ENCODE peak calls at places on chromosome 16, in six cellular contexts. One of them, this sample, is unnamed.

GRCh38 chr16:73166394-73166971 is 118.6 kb upstream of the ZFHX3 start:
- DNase-seq in adrenal gland: no peak
- DNase-seq in ovary: no peak
- DNase-seq in foreskin fibroblast: no peak
- DNase-seq in fibroblast of the aortic adventitia: peak
- DNase-seq in spleen: no peak
- DNase-seq in this sample: no peak

GRCh38 chr16:30010817-30011504 is at the start of gene DOC2A:
- DNase-seq in fibroblast of the aortic adventitia: no peak
- DNase-seq in adrenal gland: no peak
- DNase-seq in spleen: peak
- DNase-seq in ovary: no peak
- DNase-seq in foreskin fibroblast: no peak
- DNase-seq in this sample: no peak

GRCh38 chr16:67181346-67181745 is 2.4 kb downstream of the MATCAP1 start:
- DNase-seq in ovary: peak
- DNase-seq in foreskin fibroblast: peak
- DNase-seq in fibroblast of the aortic adventitia: peak
- DNase-seq in adrenal gland: peak
- DNase-seq in spleen: no peak
- DNase-seq in this sample: no peak

GRCh38 chr16:86679490-86679889 is 101.1 kb downstream of the FOXL1 start:
- DNase-seq in foreskin fibroblast: no peak
- DNase-seq in ovary: no peak
- DNase-seq in spleen: no peak
- DNase-seq in adrenal gland: no peak
- DNase-seq in fibroblast of the aortic adventitia: no peak
- DNase-seq in this sample: no peak

GRCh38 chr16:85194528-85195270 is 82.4 kb upstream of the CIBAR2 start:
- DNase-seq in fibroblast of the aortic adventitia: no peak
- DNase-seq in ovary: no peak
- DNase-seq in adrenal gland: no peak
- DNase-seq in foreskin fibroblast: no peak
- DNase-seq in spleen: no peak
- DNase-seq in this sample: no peak

GRCh38 chr16:18833707-18834505 is 32.6 kb upstream of the ARL6IP1 start:
- DNase-seq in adrenal gland: no peak
- DNase-seq in ovary: no peak
- DNase-seq in foreskin fibroblast: no peak
- DNase-seq in fibroblast of the aortic adventitia: no peak
- DNase-seq in spleen: no peak
- DNase-seq in this sample: no peak

GRCh38 chr16:4081577-4082021 is 34.6 kb downstream of the ADCY9 start:
- DNase-seq in ovary: no peak
- DNase-seq in adrenal gland: no peak
- DNase-seq in foreskin fibroblast: no peak
- DNase-seq in fibroblast of the aortic adventitia: peak
- DNase-seq in spleen: no peak
- DNase-seq in this sample: no peak

GRCh38 chr16:12320298-12320706 is 343.8 kb downstream of the SNX29 start:
- DNase-seq in adrenal gland: no peak
- DNase-seq in fibroblast of the aortic adventitia: peak
- DNase-seq in spleen: no peak
- DNase-seq in foreskin fibroblast: peak
- DNase-seq in ovary: no peak
- DNase-seq in this sample: no peak

GRCh38 chr16:70553645-70554044 is 30.0 kb downstream of the SF3B3 start:
- DNase-seq in spleen: no peak
- DNase-seq in foreskin fibroblast: peak
- DNase-seq in ovary: no peak
- DNase-seq in adrenal gland: no peak
- DNase-seq in fibroblast of the aortic adventitia: peak
- DNase-seq in this sample: no peak

GRCh38 chr16:87628940-87629339 is 26.6 kb downstream of the JPH3 start:
- DNase-seq in spleen: no peak
- DNase-seq in foreskin fibroblast: peak
- DNase-seq in ovary: no peak
- DNase-seq in fibroblast of the aortic adventitia: peak
- DNase-seq in adrenal gland: peak
- DNase-seq in this sample: peak

GRCh38 chr16:59060212-59060611 is 326.1 kb upstream of the GOT2 start:
- DNase-seq in adrenal gland: no peak
- DNase-seq in spleen: no peak
- DNase-seq in foreskin fibroblast: peak
- DNase-seq in fibroblast of the aortic adventitia: peak
- DNase-seq in ovary: no peak
- DNase-seq in this sample: no peak

GRCh38 chr16:85192233-85192632 is 80.0 kb upstream of the CIBAR2 start:
- DNase-seq in ovary: no peak
- DNase-seq in spleen: no peak
- DNase-seq in foreskin fibroblast: no peak
- DNase-seq in adrenal gland: no peak
- DNase-seq in fibroblast of the aortic adventitia: no peak
- DNase-seq in this sample: no peak

GRCh38 chr16:81189100-81189664 is 49.3 kb upstream of the BCO1 start:
- DNase-seq in adrenal gland: peak
- DNase-seq in ovary: peak
- DNase-seq in spleen: no peak
- DNase-seq in fibroblast of the aortic adventitia: peak
- DNase-seq in foreskin fibroblast: peak
- DNase-seq in this sample: no peak

GRCh38 chr16:68790130-68790761 is 53.1 kb upstream of the TANGO6 start:
- DNase-seq in foreskin fibroblast: peak
- DNase-seq in fibroblast of the aortic adventitia: peak
- DNase-seq in adrenal gland: no peak
- DNase-seq in ovary: peak
- DNase-seq in spleen: no peak
- DNase-seq in this sample: no peak

GRCh38 chr16:69150146-69150865 is 17.9 kb downstream of the UTP4 start:
- DNase-seq in foreskin fibroblast: peak
- DNase-seq in ovary: peak
- DNase-seq in spleen: no peak
- DNase-seq in fibroblast of the aortic adventitia: peak
- DNase-seq in adrenal gland: peak
- DNase-seq in this sample: peak

GRCh38 chr16:67339453-67339852 is 12.8 kb downstream of the LRRC36 start:
- DNase-seq in fibroblast of the aortic adventitia: peak
- DNase-seq in spleen: no peak
- DNase-seq in ovary: no peak
- DNase-seq in adrenal gland: no peak
- DNase-seq in foreskin fibroblast: peak
- DNase-seq in this sample: peak

GRCh38 chr16:77376358-77376757 is 58.5 kb downstream of the ADAMTS18 start:
- DNase-seq in ovary: no peak
- DNase-seq in foreskin fibroblast: no peak
- DNase-seq in spleen: no peak
- DNase-seq in adrenal gland: no peak
- DNase-seq in fibroblast of the aortic adventitia: no peak
- DNase-seq in this sample: peak

GRCh38 chr16:71855937-71856662 is 10.3 kb downstream of the ATXN1L start:
- DNase-seq in ovary: no peak
- DNase-seq in adrenal gland: no peak
- DNase-seq in spleen: peak
- DNase-seq in foreskin fibroblast: no peak
- DNase-seq in fibroblast of the aortic adventitia: no peak
- DNase-seq in this sample: peak

GRCh38 chr16:10949424-10949970 is 5.1 kb downstream of the CLEC16A start:
- DNase-seq in foreskin fibroblast: no peak
- DNase-seq in fibroblast of the aortic adventitia: peak
- DNase-seq in ovary: no peak
- DNase-seq in spleen: peak
- DNase-seq in adrenal gland: no peak
- DNase-seq in this sample: peak

GRCh38 chr16:31022574-31023251 is 10.6 kb upstream of the STX4 start:
- DNase-seq in ovary: no peak
- DNase-seq in foreskin fibroblast: no peak
- DNase-seq in spleen: no peak
- DNase-seq in adrenal gland: no peak
- DNase-seq in fibroblast of the aortic adventitia: no peak
- DNase-seq in this sample: no peak

GRCh38 chr16:27202923-27203428 is 350 bp upstream of the KDM8 start:
- DNase-seq in adrenal gland: no peak
- DNase-seq in fibroblast of the aortic adventitia: no peak
- DNase-seq in ovary: no peak
- DNase-seq in spleen: peak
- DNase-seq in foreskin fibroblast: no peak
- DNase-seq in this sample: no peak

GRCh38 chr16:27203429-27204231 is at the start of gene KDM8:
- DNase-seq in ovary: peak
- DNase-seq in fibroblast of the aortic adventitia: peak
- DNase-seq in adrenal gland: peak
- DNase-seq in spleen: peak
- DNase-seq in foreskin fibroblast: peak
- DNase-seq in this sample: peak

GRCh38 chr16:27204232-27204915 is 1.0 kb downstream of the KDM8 start:
- DNase-seq in fibroblast of the aortic adventitia: no peak
- DNase-seq in foreskin fibroblast: no peak
- DNase-seq in spleen: peak
- DNase-seq in ovary: no peak
- DNase-seq in adrenal gland: no peak
- DNase-seq in this sample: no peak

GRCh38 chr16:27208081-27208692 is 4.9 kb downstream of the KDM8 start:
- DNase-seq in adrenal gland: no peak
- DNase-seq in foreskin fibroblast: no peak
- DNase-seq in fibroblast of the aortic adventitia: no peak
- DNase-seq in spleen: no peak
- DNase-seq in ovary: no peak
- DNase-seq in this sample: no peak

GRCh38 chr16:27205436-27206065 is 2.2 kb downstream of the KDM8 start:
- DNase-seq in foreskin fibroblast: no peak
- DNase-seq in spleen: peak
- DNase-seq in ovary: no peak
- DNase-seq in adrenal gland: no peak
- DNase-seq in fibroblast of the aortic adventitia: no peak
- DNase-seq in this sample: no peak
- TF ChIP-seq CTCF in foreskin fibroblast: no peak
- TF ChIP-seq CTCF in spleen: no peak
- TF ChIP-seq CTCF in ovary: no peak
- TF ChIP-seq CTCF in adrenal gland: no peak
- TF ChIP-seq CTCF in fibroblast of the aortic adventitia: no peak
- TF ChIP-seq CTCF in this sample: no peak

DNA sequence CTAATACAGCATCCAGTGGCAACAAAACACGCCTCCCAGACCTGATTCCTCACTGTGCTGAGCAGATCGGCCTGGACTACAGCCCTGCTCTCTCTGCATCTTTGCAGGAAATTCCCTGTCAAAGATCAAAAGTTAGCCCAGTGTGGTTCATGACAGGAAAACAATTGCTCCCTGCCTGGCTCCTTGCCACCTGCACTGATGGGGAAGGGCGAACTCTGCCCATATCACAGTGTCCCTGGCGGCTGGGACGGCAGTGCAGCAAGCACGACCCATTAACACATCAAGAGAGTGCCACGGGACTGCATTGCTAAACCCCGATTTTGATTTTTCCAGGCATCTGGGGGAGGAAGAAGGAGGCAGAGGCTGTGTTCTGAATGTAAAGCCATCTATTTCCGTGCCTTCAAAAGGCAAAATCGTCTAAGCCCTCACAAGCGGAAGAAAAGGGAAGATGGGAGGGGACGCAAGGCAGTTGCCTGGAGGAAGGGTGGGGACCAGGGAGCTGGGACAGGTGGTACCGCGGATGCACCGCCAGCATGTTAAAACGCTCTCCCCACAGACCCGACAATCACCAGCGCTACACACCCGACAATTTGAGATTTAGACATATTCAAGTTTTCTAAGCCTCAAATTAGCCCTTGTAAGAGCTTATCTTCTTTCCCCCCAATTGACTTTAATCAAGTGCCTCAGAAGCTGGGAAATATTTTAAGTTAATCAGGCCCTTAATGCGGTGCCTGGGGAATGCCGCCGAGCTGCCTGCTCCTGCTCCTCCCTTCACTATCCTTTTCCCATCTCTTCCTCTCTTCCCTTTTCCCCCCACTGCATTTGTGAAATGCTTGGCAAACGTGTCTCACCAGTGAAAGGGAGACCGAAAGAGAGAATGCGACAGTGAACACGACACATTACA is 238.8 kb upstream of the CDH5 start:
- DNase-seq in fibroblast of the aortic adventitia: no peak
- DNase-seq in adrenal gland: peak
- DNase-seq in spleen: no peak
- DNase-seq in foreskin fibroblast: no peak
- DNase-seq in ovary: no peak
- DNase-seq in this sample: no peak
- H3K4me3 ChIP-seq in fibroblast of the aortic adventitia: no peak
- H3K4me3 ChIP-seq in adrenal gland: no peak
- H3K4me3 ChIP-seq in spleen: peak
- H3K4me3 ChIP-seq in foreskin fibroblast: no peak
- H3K4me3 ChIP-seq in ovary: no peak
- H3K4me3 ChIP-seq in this sample: no peak

GRCh38 chr16:48864055-48864454 is 254.1 kb upstream of the N4BP1 start:
- DNase-seq in foreskin fibroblast: no peak
- DNase-seq in ovary: no peak
- DNase-seq in fibroblast of the aortic adventitia: no peak
- DNase-seq in spleen: no peak
- DNase-seq in adrenal gland: no peak
- DNase-seq in this sample: no peak

GRCh38 chr16:48865511-48865910 is 255.5 kb upstream of the N4BP1 start:
- DNase-seq in spleen: no peak
- DNase-seq in ovary: no peak
- DNase-seq in adrenal gland: no peak
- DNase-seq in foreskin fibroblast: no peak
- DNase-seq in fibroblast of the aortic adventitia: no peak
- DNase-seq in this sample: no peak

GRCh38 chr16:48860341-48860740 is 250.4 kb upstream of the N4BP1 start:
- DNase-seq in adrenal gland: no peak
- DNase-seq in ovary: no peak
- DNase-seq in fibroblast of the aortic adventitia: no peak
- DNase-seq in foreskin fibroblast: no peak
- DNase-seq in spleen: no peak
- DNase-seq in this sample: no peak

DNA sequence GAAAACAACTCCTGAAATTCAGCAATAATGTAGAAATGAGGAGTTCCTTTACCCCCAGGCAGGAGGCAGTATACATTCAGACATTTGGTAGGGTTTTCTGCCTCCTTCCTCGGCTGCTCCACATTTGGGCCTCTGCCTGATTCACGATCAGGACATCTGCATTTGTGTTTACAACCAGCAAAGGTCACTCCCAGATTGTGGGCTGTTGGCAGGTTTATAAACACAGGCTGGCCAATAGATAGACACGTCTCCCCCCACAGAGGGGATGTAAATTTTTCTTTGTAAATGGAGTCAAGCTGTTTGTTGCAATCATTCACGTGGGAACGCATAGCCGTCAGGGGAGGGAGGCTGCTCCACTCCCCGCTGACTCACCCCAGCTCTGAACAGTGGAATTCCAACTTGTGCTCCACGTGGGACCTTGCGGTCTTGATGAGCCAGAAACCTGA is 252.1 kb upstream of the N4BP1 start:
- DNase-seq in spleen: no peak
- DNase-seq in fibroblast of the aortic adventitia: peak
- DNase-seq in adrenal gland: no peak
- DNase-seq in ovary: no peak
- DNase-seq in foreskin fibroblast: peak
- DNase-seq in this sample: no peak
- TF ChIP-seq CTCF in spleen: peak
- TF ChIP-seq CTCF in fibroblast of the aortic adventitia: no peak
- TF ChIP-seq CTCF in adrenal gland: no peak
- TF ChIP-seq CTCF in ovary: no peak
- TF ChIP-seq CTCF in foreskin fibroblast: peak
- TF ChIP-seq CTCF in this sample: peak

GRCh38 chr16:50267651-50268050 is 1.3 kb downstream of the ADCY7 start:
- DNase-seq in fibroblast of the aortic adventitia: no peak
- DNase-seq in adrenal gland: no peak
- DNase-seq in spleen: peak
- DNase-seq in foreskin fibroblast: no peak
- DNase-seq in ovary: no peak
- DNase-seq in this sample: no peak
- H3K4me3 ChIP-seq in fibroblast of the aortic adventitia: no peak
- H3K4me3 ChIP-seq in adrenal gland: no peak
- H3K4me3 ChIP-seq in spleen: peak
- H3K4me3 ChIP-seq in foreskin fibroblast: no peak
- H3K4me3 ChIP-seq in ovary: no peak
- H3K4me3 ChIP-seq in this sample: peak

This sample was measured in GM12865.